ENCODE peak calls at places on chromosomes 3 and 15, in nine cellular contexts. G, E, L, P, N, H, K, T and V are unnamed samples.

GRCh38 chr3:11467875-11468274 is 175.8 kb downstream of the VGLL4 start:
- DNase-seq in G (no peak), E (no peak), L (no peak), P (no peak), N (peak), H (no peak), K (no peak), T (no peak), V (no peak)

GRCh38 chr15:71747128-71748083 is 62.9 kb upstream of the NR2E3 start:
- DNase-seq in G (no peak), E (peak), L (no peak), P (peak), N (no peak), H (peak), K (no peak), T (no peak), V (no peak)

GRCh38 chr3:33064929-33065328 is 32.0 kb downstream of the GLB1 start:
- DNase-seq in G (no peak), E (no peak), L (no peak), P (no peak), N (no peak), H (no peak), K (no peak), T (no peak), V (no peak)

GRCh38 chr15:101407966-101408775 is 81.3 kb downstream of the PCSK6 start:
- DNase-seq in G (no peak), E (no peak), L (no peak), P (no peak), N (no peak), H (no peak), K (no peak), T (no peak), V (no peak)

GRCh38 chr3:146432066-146432465 is 37.3 kb downstream of the PLSCR2 start:
- DNase-seq in G (no peak), E (no peak), L (no peak), P (no peak), N (no peak), H (no peak), K (no peak), T (no peak), V (no peak)

GRCh38 chr3:123762805-123763204 is 121.3 kb downstream of the MYLK start:
- DNase-seq in G (no peak), E (no peak), L (no peak), P (no peak), N (no peak), H (no peak), K (no peak), T (no peak), V (no peak)

GRCh38 chr3:66153471-66153870 is 67.3 kb upstream of the SLC25A26 start:
- DNase-seq in G (no peak), E (no peak), L (no peak), P (no peak), N (no peak), H (no peak), K (no peak), T (no peak), V (no peak)

GRCh38 chr15:41892621-41893421 is 1.0 kb downstream of the SPTBN5 start:
- DNase-seq in G (peak), E (no peak), L (no peak), P (no peak), N (peak), H (no peak), K (no peak), T (no peak), V (no peak)

GRCh38 chr3:43063114-43063513 is 42.8 kb downstream of the POMGNT2 start:
- DNase-seq in G (no peak), E (no peak), L (no peak), P (no peak), N (no peak), H (no peak), K (no peak), T (no peak), V (no peak)

GRCh38 chr3:132071043-132071442 is 36.2 kb upstream of the CPNE4 start:
- DNase-seq in G (no peak), E (no peak), L (no peak), P (no peak), N (no peak), H (no peak), K (no peak), T (no peak), V (no peak)

GRCh38 chr15:28110416-28110975 is 11.4 kb upstream of the OCA2 start:
- DNase-seq in G (no peak), E (no peak), L (no peak), P (no peak), N (no peak), H (no peak), K (no peak), T (no peak), V (no peak)

GRCh38 chr3:134665243-134665642 is 14.4 kb upstream of the KY start:
- DNase-seq in G (no peak), E (no peak), L (no peak), P (no peak), N (no peak), H (no peak), K (no peak), T (no peak), V (no peak)

GRCh38 chr15:39180494-39180930 is 400.4 kb upstream of the THBS1 start:
- DNase-seq in G (no peak), E (no peak), L (no peak), P (peak), N (no peak), H (no peak), K (no peak), T (no peak), V (no peak)

GRCh38 chr3:127961963-127962362 is 46.9 kb downstream of the KBTBD12 start:
- DNase-seq in G (no peak), E (peak), L (no peak), P (no peak), N (no peak), H (no peak), K (no peak), T (no peak), V (no peak)

GRCh38 chr3:195084746-195085145 is 186.2 kb downstream of the XXYLT1 start:
- DNase-seq in G (no peak), E (no peak), L (no peak), P (no peak), N (no peak), H (no peak), K (peak), T (no peak), V (no peak)

GRCh38 chr3:157351981-157352380 is 84.7 kb upstream of the PTX3 start:
- DNase-seq in G (no peak), E (no peak), L (no peak), P (no peak), N (no peak), H (no peak), K (no peak), T (no peak), V (no peak)

GRCh38 chr15:89334510-89335288 is at the start of gene POLG:
- DNase-seq in G (peak), E (peak), L (peak), P (peak), N (peak), H (peak), K (peak), T (peak), V (peak)

GRCh38 chr3:191094057-191094456 is 105.0 kb upstream of the OSTN start:
- DNase-seq in G (no peak), E (no peak), L (peak), P (peak), N (no peak), H (peak), K (no peak), T (no peak), V (no peak)

GRCh38 chr3:131036200-131036816 is 9.6 kb downstream of the NEK11 start:
- DNase-seq in G (no peak), E (no peak), L (peak), P (peak), N (no peak), H (no peak), K (no peak), T (no peak), V (no peak)

GRCh38 chr3:71078723-71079525 is 504.6 kb downstream of the FOXP1 start:
- DNase-seq in G (no peak), E (no peak), L (no peak), P (no peak), N (no peak), H (no peak), K (no peak), T (no peak), V (no peak)

GRCh38 chr15:75640483-75641175 is 605 bp upstream of the IMP3 start:
- DNase-seq in G (no peak), E (peak), L (no peak), P (peak), N (peak), H (peak), K (peak), T (peak), V (peak)

GRCh38 chr15:27123808-27124207 is 152.8 kb downstream of the GABRG3 start:
- DNase-seq in G (no peak), E (no peak), L (no peak), P (no peak), N (no peak), H (no peak), K (no peak), T (no peak), V (no peak)

GRCh38 chr3:27644936-27645335 is 77.2 kb downstream of the EOMES start:
- DNase-seq in G (no peak), E (no peak), L (no peak), P (peak), N (no peak), H (no peak), K (no peak), T (no peak), V (no peak)

GRCh38 chr3:34364345-34364744 is 565.9 kb downstream of the PDCD6IP start:
- DNase-seq in G (no peak), E (no peak), L (no peak), P (no peak), N (no peak), H (no peak), K (no peak), T (no peak), V (no peak)

GRCh38 chr3:155714295-155714718 is 30.6 kb downstream of the PLCH1 start:
- DNase-seq in G (no peak), E (no peak), L (no peak), P (no peak), N (no peak), H (no peak), K (no peak), T (no peak), V (peak)

GRCh38 chr3:69309810-69310209 is 76.1 kb downstream of the FRMD4B start:
- DNase-seq in G (no peak), E (peak), L (no peak), P (no peak), N (no peak), H (no peak), K (no peak), T (peak), V (peak)

GRCh38 chr3:168047190-168047795 is 48.4 kb downstream of the GOLIM4 start:
- DNase-seq in G (no peak), E (peak), L (no peak), P (peak), N (no peak), H (peak), K (no peak), T (peak), V (peak)

GRCh38 chr3:42476225-42477160 is 25.9 kb upstream of the VIPR1 start:
- DNase-seq in G (peak), E (no peak), L (no peak), P (no peak), N (no peak), H (no peak), K (no peak), T (no peak), V (no peak)

GRCh38 chr3:103963599-103963998 is 1403.1 kb upstream of the ALCAM start:
- DNase-seq in G (no peak), E (no peak), L (no peak), P (no peak), N (no peak), H (no peak), K (no peak), T (no peak), V (no peak)

GRCh38 chr3:146757759-146758158 is 152.6 kb upstream of the PLSCR5 start:
- DNase-seq in G (no peak), E (no peak), L (no peak), P (no peak), N (no peak), H (no peak), K (no peak), T (no peak), V (no peak)

GRCh38 chr3:53114412-53115074 is 15.7 kb downstream of the RFT1 start:
- DNase-seq in G (no peak), E (no peak), L (no peak), P (peak), N (no peak), H (no peak), K (no peak), T (no peak), V (no peak)

GRCh38 chr15:79172801-79173460 is 82.4 kb upstream of the RASGRF1 start:
- DNase-seq in G (no peak), E (no peak), L (no peak), P (no peak), N (no peak), H (no peak), K (no peak), T (no peak), V (no peak)

GRCh38 chr15:52100807-52101206 is 11.8 kb downstream of the BCL2L10 start:
- DNase-seq in G (peak), E (peak), L (peak), P (peak), N (peak), H (peak), K (peak), T (no peak), V (no peak)

GRCh38 chr3:60086811-60087210 is 1037.0 kb upstream of the CFAP20DC start:
- DNase-seq in G (no peak), E (peak), L (no peak), P (no peak), N (no peak), H (no peak), K (no peak), T (no peak), V (no peak)

GRCh38 chr3:194906229-194906629 is 220.5 kb downstream of the FAM43A start:
- DNase-seq in G (no peak), E (no peak), L (no peak), P (peak), N (no peak), H (no peak), K (no peak), T (no peak), V (no peak)

GRCh38 chr3:21435871-21436270 is 315.1 kb downstream of the ZNF385D start:
- DNase-seq in G (no peak), E (no peak), L (peak), P (peak), N (no peak), H (peak), K (no peak), T (no peak), V (no peak)

GRCh38 chr3:137511655-137512054 is 252.5 kb upstream of the SOX14 start:
- DNase-seq in G (no peak), E (no peak), L (no peak), P (no peak), N (no peak), H (no peak), K (no peak), T (no peak), V (no peak)
- H3K4me3 ChIP-seq in G (no peak), E (no peak), L (no peak), P (no peak), N (no peak), H (no peak), K (no peak), T (no peak), V (no peak)

GRCh38 chr3:87229113-87229512 is 2.0 kb downstream of the CHMP2B start:
- DNase-seq in G (no peak), E (no peak), L (no peak), P (no peak), N (no peak), H (no peak), K (no peak), T (no peak), V (no peak)
- H3K4me3 ChIP-seq in G (no peak), E (no peak), L (no peak), P (peak), N (no peak), H (peak), K (no peak), T (no peak), V (no peak)

DNA sequence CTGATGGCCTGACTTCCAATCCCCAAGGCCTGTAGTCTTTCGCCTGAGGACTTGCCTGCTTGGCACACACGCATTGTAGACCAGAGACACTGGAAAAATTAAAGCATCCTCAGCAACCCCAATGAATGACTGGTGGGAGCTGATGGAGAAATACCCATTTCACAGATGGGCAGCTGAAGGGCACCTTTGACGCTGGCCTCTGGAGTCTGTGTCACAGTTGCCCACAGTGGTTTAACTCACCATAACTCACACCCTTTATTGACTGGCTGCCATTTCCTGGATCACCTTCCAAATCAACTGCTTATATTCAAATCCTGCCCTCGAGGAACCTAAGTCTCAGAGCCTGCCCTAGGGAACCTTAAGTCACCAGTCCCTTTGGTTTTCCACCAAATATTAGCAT is 183.1 kb downstream of the SHQ1 start:
- DNase-seq in G (no peak), E (no peak), L (no peak), P (no peak), N (no peak), H (no peak), K (no peak), T (no peak), V (no peak)
- H3K4me3 ChIP-seq in G (no peak), E (no peak), L (no peak), P (no peak), N (no peak), H (no peak), K (no peak), T (no peak), V (no peak)

GRCh38 chr15:70093070-70093469 is 4.6 kb downstream of the TLE3 start:
- DNase-seq in G (no peak), E (no peak), L (no peak), P (no peak), N (no peak), H (no peak), K (peak), T (no peak), V (peak)

GRCh38 chr15:70091649-70092461 is 5.9 kb downstream of the TLE3 start:
- DNase-seq in G (no peak), E (no peak), L (no peak), P (no peak), N (no peak), H (no peak), K (peak), T (no peak), V (peak)

GRCh38 chr15:70093481-70094309 is 4.0 kb downstream of the TLE3 start:
- DNase-seq in G (peak), E (no peak), L (no peak), P (no peak), N (peak), H (no peak), K (peak), T (no peak), V (no peak)

GRCh38 chr15:70090436-70091291 is 7.1 kb downstream of the TLE3 start:
- DNase-seq in G (no peak), E (no peak), L (no peak), P (no peak), N (no peak), H (no peak), K (no peak), T (no peak), V (no peak)

GRCh38 chr15:70092462-70092850 is 5.3 kb downstream of the TLE3 start:
- DNase-seq in G (no peak), E (no peak), L (no peak), P (no peak), N (no peak), H (no peak), K (no peak), T (no peak), V (no peak)
- H3K4me3 ChIP-seq in G (no peak), E (no peak), L (no peak), P (no peak), N (no peak), H (peak), K (no peak), T (no peak), V (no peak)

DNA sequence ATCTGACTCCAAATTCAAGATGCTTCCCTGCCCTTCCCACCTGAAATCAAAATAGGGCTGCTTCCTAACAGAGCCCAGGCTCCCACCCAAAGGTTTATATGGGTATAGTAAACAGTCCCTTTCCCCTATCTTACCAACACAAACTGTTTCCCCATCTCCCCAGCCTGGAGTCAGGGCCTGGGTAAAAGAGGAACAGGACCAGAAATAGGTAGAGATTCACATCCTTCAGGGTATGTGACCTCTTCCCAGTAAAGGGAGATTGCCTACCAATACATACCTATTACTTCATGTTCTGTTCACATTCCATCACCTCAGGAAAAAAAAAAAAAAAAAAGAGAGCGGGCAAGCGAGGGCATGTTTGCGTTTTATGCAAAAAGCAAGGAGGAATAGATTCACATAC is 9.7 kb upstream of the SHF start:
- DNase-seq in G (no peak), E (no peak), L (no peak), P (no peak), N (no peak), H (no peak), K (no peak), T (no peak), V (no peak)
- H3K4me3 ChIP-seq in G (no peak), E (no peak), L (no peak), P (no peak), N (no peak), H (peak), K (no peak), T (peak), V (peak)

GRCh38 chr3:172673210-172673679 is 37.6 kb downstream of the NCEH1 start:
- DNase-seq in G (peak), E (peak), L (no peak), P (peak), N (peak), H (peak), K (no peak), T (peak), V (peak)

GRCh38 chr3:172676208-172676920 is 34.5 kb downstream of the NCEH1 start:
- DNase-seq in G (no peak), E (no peak), L (no peak), P (no peak), N (no peak), H (no peak), K (no peak), T (no peak), V (no peak)

GRCh38 chr3:172678068-172678467 is 32.8 kb downstream of the NCEH1 start:
- DNase-seq in G (no peak), E (no peak), L (no peak), P (no peak), N (no peak), H (no peak), K (no peak), T (no peak), V (peak)

GRCh38 chr3:172679599-172679998 is 31.3 kb downstream of the NCEH1 start:
- DNase-seq in G (no peak), E (no peak), L (no peak), P (no peak), N (no peak), H (no peak), K (no peak), T (no peak), V (no peak)

DNA sequence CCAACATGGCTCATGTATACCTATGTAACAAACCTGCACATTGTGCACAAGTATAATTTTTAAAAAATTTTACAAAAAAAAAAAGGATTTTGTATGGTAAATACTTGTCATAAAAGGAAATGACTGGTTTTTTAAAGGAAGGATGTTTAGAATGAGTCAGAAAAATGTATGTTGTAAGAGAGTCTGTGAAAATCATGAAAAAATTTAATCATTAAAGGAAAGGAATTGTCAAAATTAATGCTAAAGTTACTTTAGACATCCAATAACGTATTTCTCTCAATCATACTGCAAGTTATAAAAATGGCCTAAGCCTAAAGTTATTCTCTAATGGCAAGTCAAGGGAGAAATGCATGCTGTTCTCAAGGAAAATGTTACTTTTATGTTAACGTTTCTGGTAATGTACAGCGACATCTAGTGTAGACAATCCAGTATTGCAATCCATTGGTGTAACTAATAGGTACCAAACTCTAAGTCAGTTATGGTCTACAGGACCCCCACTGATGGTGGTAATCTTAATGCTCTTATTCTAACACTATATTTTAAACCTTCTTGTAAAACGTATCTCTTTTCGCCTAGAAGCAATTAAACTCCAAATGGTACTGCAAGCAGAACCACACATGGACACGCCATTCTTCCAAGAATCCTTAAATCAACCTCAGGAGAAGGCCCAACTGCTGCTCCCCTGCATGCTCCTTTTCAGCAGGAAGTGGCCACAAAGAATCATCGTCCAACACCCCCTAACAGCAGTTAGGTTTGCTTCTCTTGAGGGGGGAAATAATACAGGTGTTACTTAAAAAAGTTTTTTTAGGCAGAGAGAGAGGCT is 35.3 kb downstream of the NCEH1 start:
- DNase-seq in G (no peak), E (peak), L (no peak), P (peak), N (no peak), H (peak), K (no peak), T (peak), V (peak)
- H3K4me3 ChIP-seq in G (no peak), E (no peak), L (no peak), P (no peak), N (no peak), H (no peak), K (no peak), T (no peak), V (no peak)

GRCh38 chr15:22951031-22951380 is 29.2 kb downstream of the CYFIP1 start:
- DNase-seq in G (no peak), E (no peak), L (no peak), P (no peak), N (no peak), H (no peak), K (no peak), T (no peak), V (no peak)
- H3K4me3 ChIP-seq in G (no peak), E (no peak), L (no peak), P (no peak), N (no peak), H (no peak), K (no peak), T (no peak), V (no peak)